ENCODE peak calls at places on chromosome 6, in five cellular contexts. M is GM10248; R is GM20000; H is CD4-positive, alpha-beta T cell; G is kidney. C is an unnamed sample.

GRCh38 chr6:148972481-148972880 is 225.7 kb downstream of the UST start:
- DNase-seq in M (peak), R (peak), H (peak), G (peak), C (no peak)

GRCh38 chr6:43628392-43629103 is 516 bp downstream of the GTPBP2 start:
- DNase-seq in M (peak), R (peak), H (peak), G (peak), C (no peak)

GRCh38 chr6:106508836-106509235 is 120.5 kb downstream of the RTN4IP1 start:
- DNase-seq in M (no peak), R (no peak), H (no peak), G (no peak), C (no peak)

GRCh38 chr6:126040826-126041225 is 54.5 kb downstream of the TRMT11 start:
- DNase-seq in M (no peak), R (no peak), H (no peak), G (no peak), C (no peak)

GRCh38 chr6:3615391-3616380 is 135.8 kb downstream of the PXDC1 start:
- DNase-seq in M (no peak), R (no peak), H (no peak), G (no peak), C (no peak)

GRCh38 chr6:18343741-18344140 is 43.4 kb upstream of the RNF144B start:
- DNase-seq in M (no peak), R (no peak), H (no peak), G (no peak), C (no peak)

GRCh38 chr6:156102129-156102528 is 646.5 kb upstream of the NOX3 start:
- DNase-seq in M (no peak), R (no peak), H (no peak), G (no peak), C (no peak)

GRCh38 chr6:135231469-135231844 is 50.3 kb downstream of the MYB start:
- DNase-seq in M (no peak), R (no peak), H (no peak), G (no peak), C (no peak)

GRCh38 chr6:6897140-6897539 is 210.6 kb upstream of the RREB1 start:
- DNase-seq in M (no peak), R (no peak), H (no peak), G (no peak), C (no peak)

GRCh38 chr6:14275493-14275851 is 157.9 kb downstream of the CD83 start:
- DNase-seq in M (no peak), R (no peak), H (no peak), G (no peak), C (no peak)

GRCh38 chr6:159935633-159936032 is 33.2 kb upstream of the IGF2R start:
- DNase-seq in M (no peak), R (no peak), H (no peak), G (no peak), C (no peak)

GRCh38 chr6:43070028-43070632 is 6.0 kb upstream of the PTK7 start:
- DNase-seq in M (peak), R (peak), H (no peak), G (no peak), C (no peak)

GRCh38 chr6:75882734-75883133 is 133.7 kb downstream of the MYO6 start:
- DNase-seq in M (no peak), R (no peak), H (no peak), G (no peak), C (no peak)

GRCh38 chr6:35068206-35068605 is 72.9 kb downstream of the TCP11 start:
- DNase-seq in M (no peak), R (no peak), H (no peak), G (no peak), C (no peak)

GRCh38 chr6:169335301-169335700 is 81.7 kb upstream of the THBS2 start:
- DNase-seq in M (no peak), R (no peak), H (no peak), G (no peak), C (no peak)

GRCh38 chr6:169132361-169132895 is 121.2 kb downstream of the THBS2 start:
- DNase-seq in M (no peak), R (no peak), H (no peak), G (no peak), C (no peak)

GRCh38 chr6:20400476-20401402 is 940 bp upstream of the E2F3 start:
- DNase-seq in M (peak), R (peak), H (no peak), G (peak), C (no peak)

GRCh38 chr6:76072562-76072961 is at the start of gene IMPG1:
- DNase-seq in M (no peak), R (no peak), H (no peak), G (no peak), C (no peak)

GRCh38 chr6:153963352-153963751 is 75.7 kb upstream of the OPRM1 start:
- DNase-seq in M (no peak), R (no peak), H (no peak), G (no peak), C (no peak)

GRCh38 chr6:143522034-143522600 is 10.6 kb upstream of the FUCA2 start:
- DNase-seq in M (no peak), R (no peak), H (no peak), G (no peak), C (no peak)

GRCh38 chr6:1402868-1403267 is 13.5 kb downstream of the FOXF2 start:
- DNase-seq in M (no peak), R (no peak), H (no peak), G (no peak), C (no peak)

GRCh38 chr6:137904822-137905617 is 38.0 kb downstream of the TNFAIP3 start:
- DNase-seq in M (no peak), R (no peak), H (no peak), G (peak), C (no peak)

GRCh38 chr6:87660226-87660886 is 41.7 kb downstream of the AKIRIN2 start:
- DNase-seq in M (no peak), R (no peak), H (no peak), G (no peak), C (no peak)

GRCh38 chr6:23013776-23014175 is 444.4 kb downstream of the HDGFL1 start:
- DNase-seq in M (no peak), R (no peak), H (no peak), G (no peak), C (no peak)

GRCh38 chr6:11496152-11497060 is 41.1 kb upstream of the TMEM170B start:
- DNase-seq in M (peak), R (peak), H (peak), G (no peak), C (no peak)

GRCh38 chr6:144566868-144567615 is 281.9 kb downstream of the UTRN start:
- DNase-seq in M (no peak), R (no peak), H (no peak), G (no peak), C (no peak)

GRCh38 chr6:30325873-30326445 is 768 bp upstream of the TRIM39 start:
- DNase-seq in M (no peak), R (no peak), H (no peak), G (peak), C (no peak)

GRCh38 chr6:144145546-144145945 is 4.8 kb upstream of the STX11 start:
- DNase-seq in M (no peak), R (no peak), H (no peak), G (no peak), C (no peak)

GRCh38 chr6:56947931-56948330 is 7.0 kb upstream of the BEND6 start:
- DNase-seq in M (no peak), R (no peak), H (no peak), G (no peak), C (no peak)

GRCh38 chr6:137882225-137882961 is 15.3 kb downstream of the TNFAIP3 start:
- DNase-seq in M (no peak), R (no peak), H (no peak), G (no peak), C (no peak)

GRCh38 chr6:66926060-66926459 is 1219.0 kb upstream of the EYS start:
- DNase-seq in M (no peak), R (no peak), H (no peak), G (no peak), C (no peak)

GRCh38 chr6:82251942-82252341 is 4.4 kb upstream of the IBTK start:
- DNase-seq in M (peak), R (peak), H (no peak), G (no peak), C (no peak)

GRCh38 chr6:43203718-43204095 is 21.7 kb downstream of the CUL9 start:
- DNase-seq in M (no peak), R (no peak), H (no peak), G (no peak), C (peak)

GRCh38 chr6:127391019-127391974 is 47.9 kb upstream of the ECHDC1 start:
- DNase-seq in M (no peak), R (no peak), H (no peak), G (no peak), C (no peak)

GRCh38 chr6:130575971-130576370 is 210.2 kb downstream of the TMEM200A start:
- DNase-seq in M (peak), R (peak), H (peak), G (no peak), C (no peak)

GRCh38 chr6:119541132-119541905 is 191.8 kb upstream of the MAN1A1 start:
- DNase-seq in M (no peak), R (no peak), H (no peak), G (no peak), C (no peak)

GRCh38 chr6:47665112-47665511 is 33.3 kb upstream of the ADGRF4 start:
- DNase-seq in M (no peak), R (no peak), H (no peak), G (no peak), C (no peak)

GRCh38 chr6:10297825-10298224 is 117.0 kb downstream of the TFAP2A start:
- DNase-seq in M (no peak), R (no peak), H (no peak), G (no peak), C (no peak)

GRCh38 chr6:139895205-139895793 is 520.9 kb upstream of the CITED2 start:
- DNase-seq in M (no peak), R (no peak), H (no peak), G (no peak), C (no peak)
- TF ChIP-seq CTCF in M (no peak), R (no peak), H (no peak), G (no peak), C (peak)

GRCh38 chr6:163460307-163460782 is 45.8 kb downstream of the QKI start:
- DNase-seq in M (peak), R (peak), H (no peak), G (no peak), C (no peak)
- TF ChIP-seq CTCF in M (no peak), R (no peak), H (no peak), G (no peak), C (no peak)

GRCh38 chr6:118252474-118252873 is 295.6 kb upstream of the PLN start:
- DNase-seq in M (peak), R (peak), H (no peak), G (no peak), C (no peak)
- TF ChIP-seq CTCF in M (peak), R (no peak), H (no peak), G (no peak), C (no peak)

GRCh38 chr6:15792842-15793241 is 130.0 kb upstream of the DTNBP1 start:
- DNase-seq in M (no peak), R (no peak), H (no peak), G (no peak), C (no peak)
- TF ChIP-seq CTCF in M (no peak), R (no peak), H (no peak), G (no peak), C (no peak)

GRCh38 chr6:152423216-152424103 is 213.7 kb downstream of the SYNE1 start:
- DNase-seq in M (no peak), R (no peak), H (no peak), G (no peak), C (no peak)
- TF ChIP-seq CTCF in M (no peak), R (no peak), H (no peak), G (no peak), C (no peak)

DNA sequence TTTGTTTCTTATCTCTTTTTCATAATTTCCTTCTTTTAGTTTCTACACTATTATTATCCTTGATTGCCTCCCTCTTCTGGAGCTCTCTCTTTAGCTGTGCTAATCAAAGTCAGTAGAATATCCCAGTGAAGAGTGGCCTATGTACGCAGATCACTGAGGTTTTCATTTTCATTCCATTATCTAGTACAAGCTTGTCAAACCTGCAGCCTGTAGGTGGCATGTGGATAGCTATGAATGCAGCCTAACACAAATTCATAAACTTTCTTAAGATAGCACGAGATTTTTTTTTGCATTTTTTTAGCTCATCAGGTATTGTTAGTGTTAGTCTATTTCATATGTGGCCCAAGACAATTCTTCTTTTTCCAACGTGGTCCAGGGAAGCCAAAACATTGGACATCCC is 825.7 kb upstream of the MAP3K7 start:
- DNase-seq in M (no peak), R (no peak), H (no peak), G (no peak), C (no peak)
- TF ChIP-seq CTCF in M (no peak), R (no peak), H (no peak), G (peak), C (peak)

GRCh38 chr6:79764758-79765157 is 133.6 kb downstream of the SH3BGRL2 start:
- DNase-seq in M (no peak), R (no peak), H (no peak), G (no peak), C (no peak)

GRCh38 chr6:79763301-79763700 is 132.2 kb downstream of the SH3BGRL2 start:
- DNase-seq in M (no peak), R (no peak), H (no peak), G (no peak), C (no peak)

GRCh38 chr6:79756496-79756895 is 125.4 kb downstream of the SH3BGRL2 start:
- DNase-seq in M (no peak), R (no peak), H (no peak), G (no peak), C (no peak)

GRCh38 chr6:79762370-79762769 is 131.2 kb downstream of the SH3BGRL2 start:
- DNase-seq in M (no peak), R (no peak), H (no peak), G (no peak), C (no peak)
- TF ChIP-seq CTCF in M (no peak), R (no peak), H (no peak), G (no peak), C (peak)

DNA sequence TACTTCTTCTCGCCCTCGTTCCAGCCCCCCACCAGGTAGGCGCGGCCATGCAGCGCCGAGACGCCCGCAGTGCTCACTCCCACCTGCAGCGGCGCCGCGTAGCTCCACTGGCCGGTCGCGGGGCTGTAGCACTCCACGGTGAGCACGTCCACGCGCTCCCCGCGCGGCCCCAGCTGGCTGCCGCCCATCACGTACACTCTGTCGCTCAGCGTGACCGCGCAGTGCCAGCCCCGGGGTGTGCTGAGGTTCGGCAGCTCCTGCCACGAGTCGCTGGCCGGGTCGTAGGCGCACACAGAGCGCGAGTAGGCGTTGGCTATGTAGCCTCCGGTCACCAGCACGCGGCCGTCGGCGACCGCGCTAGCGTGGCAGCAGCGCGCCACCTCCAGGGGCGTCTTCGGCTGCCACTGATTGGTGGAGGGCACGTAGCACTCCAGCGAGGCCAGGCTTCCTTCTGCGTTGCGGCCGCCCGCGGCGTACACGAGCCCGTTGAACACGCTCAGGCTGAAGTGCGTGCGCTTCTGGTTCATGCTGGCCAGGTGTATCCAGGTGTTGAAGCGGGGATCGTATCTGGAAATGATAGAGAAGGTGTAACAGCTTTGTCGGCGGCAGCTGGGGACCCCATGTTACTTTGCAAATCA is 13.7 kb downstream of the KLHL31 start:
- DNase-seq in M (peak), R (peak), H (peak), G (peak), C (peak)
- TF ChIP-seq CTCF in M (peak), R (no peak), H (peak), G (peak), C (peak)

GRCh38 chr6:152273638-152274037 is 363.5 kb downstream of the SYNE1 start:
- DNase-seq in M (no peak), R (no peak), H (no peak), G (peak), C (no peak)

GRCh38 chr6:152271681-152272464 is 365.3 kb downstream of the SYNE1 start:
- DNase-seq in M (no peak), R (peak), H (no peak), G (peak), C (no peak)

GRCh38 chr6:152273002-152273401 is 364.2 kb downstream of the SYNE1 start:
- DNase-seq in M (no peak), R (no peak), H (no peak), G (no peak), C (no peak)

GRCh38 chr6:152270301-152270925 is 366.7 kb downstream of the SYNE1 start:
- DNase-seq in M (no peak), R (no peak), H (no peak), G (no peak), C (no peak)

DNA sequence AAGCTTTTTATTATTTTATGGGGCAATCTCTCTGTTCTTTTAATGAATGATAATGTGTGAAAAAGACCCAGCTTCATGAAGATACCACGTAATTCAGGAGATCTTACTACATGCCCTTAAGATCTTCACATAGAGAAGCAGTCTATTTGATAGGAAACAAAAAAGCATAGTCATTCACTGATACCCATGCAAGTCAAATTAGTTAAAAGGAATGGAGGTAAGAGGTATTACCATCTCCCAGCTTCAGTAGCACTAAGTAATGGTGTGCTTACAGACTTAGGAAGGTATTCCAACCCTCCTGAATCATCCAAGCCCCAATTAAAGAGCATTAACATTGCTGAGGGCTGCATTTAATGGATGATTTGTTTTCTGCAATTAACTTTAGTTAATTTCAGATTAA is 364.7 kb downstream of the SYNE1 start:
- DNase-seq in M (no peak), R (no peak), H (no peak), G (no peak), C (no peak)
- TF ChIP-seq CTCF in M (no peak), R (no peak), H (no peak), G (no peak), C (no peak)